ENCODE peak calls at places on chromosomes 12 and 14, in six cellular contexts. C is CD8-positive, alpha-beta memory T cell; K is transverse colon; U is DND-41; E is HCT116; X is A549. Q is an unnamed sample.

GRCh38 chr14:99476864-99477263 is 3.8 kb downstream of the SETD3 start:
- DNase-seq in C (no peak), X (no peak), U (no peak), E (no peak), K (no peak), Q (no peak)

GRCh38 chr12:68497702-68498101 is 113.0 kb upstream of the RAP1B start:
- DNase-seq in X (no peak), U (no peak), C (no peak), E (peak; percentile 23), K (no peak), Q (no peak)

GRCh38 chr14:56143025-56143424 is 24.8 kb downstream of the PELI2 start:
- DNase-seq in E (no peak), C (no peak), X (no peak), U (no peak), K (no peak), Q (no peak)

GRCh38 chr14:93956514-93957332 is 19.6 kb downstream of the ASB2 start:
- DNase-seq in K (peak; percentile 50), E (no peak), X (no peak), C (no peak), U (no peak), Q (no peak)

GRCh38 chr12:101696477-101697196 is 803 bp upstream of the CHPT1 start:
- DNase-seq in K (peak; percentile 60), C (no peak), E (no peak), X (peak; percentile 6), U (no peak), Q (peak; percentile 53)

GRCh38 chr12:51373222-51373621 is 18.0 kb downstream of the GALNT6 start:
- DNase-seq in C (no peak), X (no peak), E (no peak), K (no peak), U (no peak), Q (no peak)

GRCh38 chr12:2640709-2641108 is 154.1 kb upstream of the FKBP4 start:
- DNase-seq in X (peak; percentile 72), U (no peak), E (peak; percentile 81), C (no peak), K (peak; percentile 11), Q (no peak)

GRCh38 chr12:10982244-10982643 is 4.5 kb downstream of the TAS2R50 start:
- DNase-seq in X (no peak), E (no peak), K (no peak), U (peak; percentile 67), C (peak; percentile 85), Q (no peak)

GRCh38 chr12:6697584-6698351 is 2.8 kb downstream of the PIANP start:
- DNase-seq in E (peak; percentile 45), C (no peak), U (peak; percentile 41), X (peak; percentile 82), K (peak; percentile 33), Q (no peak)

GRCh38 chr14:99118946-99119345 is 153.1 kb downstream of the BCL11B start:
- DNase-seq in E (no peak), U (no peak), C (no peak), X (no peak), K (no peak), Q (no peak)

GRCh38 chr12:132154941-132155770 is 10.9 kb downstream of the NOC4L start:
- DNase-seq in X (no peak), C (no peak), K (no peak), U (peak; percentile 37), E (no peak), Q (no peak)

GRCh38 chr12:97301576-97301975 is 161.0 kb upstream of the RMST start:
- DNase-seq in X (no peak), C (no peak), E (no peak), U (no peak), K (no peak), Q (no peak)

GRCh38 chr12:49533331-49533730 is 5.5 kb upstream of the KCNH3 start:
- DNase-seq in U (no peak), C (no peak), X (no peak), E (no peak), K (no peak), Q (peak; percentile 30)

GRCh38 chr12:28497889-28498411 is 307.7 kb downstream of the CCDC91 start:
- DNase-seq in C (no peak), K (no peak), E (peak; percentile 7), X (no peak), U (no peak), Q (no peak)

GRCh38 chr12:6086316-6086715 is 38.2 kb downstream of the VWF start:
- DNase-seq in U (no peak), X (no peak), K (no peak), C (no peak), E (no peak), Q (no peak)

GRCh38 chr12:54010053-54010971 is 1.5 kb downstream of the HOXC8 start:
- DNase-seq in E (no peak), X (no peak), U (no peak), C (no peak), K (no peak), Q (no peak)

GRCh38 chr12:54008260-54008552 is 579 bp upstream of the HOXC8 start:
- DNase-seq in C (no peak), E (no peak), U (no peak), X (no peak), K (no peak), Q (no peak)

GRCh38 chr12:54007538-54008259 is 1.1 kb upstream of the HOXC8 start:
- DNase-seq in U (no peak), K (no peak), E (no peak), C (no peak), X (no peak), Q (no peak)

GRCh38 chr12:54010972-54011664 is 2.3 kb downstream of the HOXC8 start:
- DNase-seq in U (no peak), E (no peak), K (no peak), C (no peak), X (no peak), Q (no peak)

DNA sequence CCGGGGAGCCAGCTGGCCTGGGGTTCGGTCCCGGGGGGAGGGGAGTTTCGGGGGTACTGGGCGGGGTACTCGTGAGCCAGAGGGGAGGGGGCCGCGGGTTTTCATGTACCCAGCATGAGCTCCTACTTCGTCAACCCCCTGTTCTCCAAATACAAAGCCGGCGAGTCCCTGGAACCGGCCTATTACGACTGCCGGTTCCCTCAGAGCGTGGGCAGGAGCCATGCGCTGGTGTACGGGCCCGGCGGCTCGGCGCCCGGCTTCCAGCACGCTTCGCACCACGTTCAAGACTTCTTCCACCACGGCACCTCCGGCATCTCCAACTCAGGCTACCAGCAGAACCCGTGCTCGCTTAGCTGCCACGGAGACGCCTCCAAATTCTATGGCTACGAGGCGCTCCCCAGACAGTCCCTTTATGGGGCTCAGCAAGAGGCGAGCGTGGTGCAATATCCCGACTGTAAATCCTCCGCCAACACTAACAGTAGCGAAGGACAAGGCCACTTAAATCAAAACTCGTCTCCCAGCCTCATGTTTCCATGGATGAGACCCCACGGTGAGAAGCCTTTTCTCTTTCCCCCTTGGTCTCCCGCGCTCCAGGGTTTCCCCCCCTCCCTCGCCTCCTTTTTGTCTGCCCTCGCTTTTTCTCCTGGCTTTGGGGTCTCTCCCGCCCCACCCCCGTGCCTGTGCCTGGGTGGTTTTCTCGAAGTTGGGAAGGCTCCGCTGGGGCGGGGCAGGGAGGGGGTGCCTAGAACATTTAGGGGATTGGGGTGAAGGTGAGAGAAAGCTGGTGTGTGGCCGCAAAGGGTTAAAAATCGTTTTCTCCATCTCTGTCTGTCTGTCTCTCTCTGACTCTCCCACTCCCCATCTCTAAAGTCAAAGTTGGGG is 627 bp downstream of the HOXC8 start:
- DNase-seq in X (no peak), K (no peak), E (no peak), C (no peak), U (no peak), Q (no peak)
- H3K27ac ChIP-seq in X (peak overlapping the region; percentile 76), K (no peak overlapping the region), E (no peak overlapping the region), C (no peak overlapping the region), U (no peak overlapping the region), Q (no peak overlapping the region)

GRCh38 chr14:81206115-81206514 is 14.6 kb downstream of the GTF2A1 start:
- DNase-seq in C (no peak), K (no peak), X (no peak), U (no peak), E (no peak), Q (no peak)

GRCh38 chr14:81209187-81209836 is 11.4 kb downstream of the GTF2A1 start:
- DNase-seq in U (no peak), C (no peak), K (no peak), X (no peak), E (no peak), Q (no peak)

GRCh38 chr14:81208489-81208888 is 12.3 kb downstream of the GTF2A1 start:
- DNase-seq in K (no peak), U (peak; percentile 34), C (no peak), E (no peak), X (no peak), Q (peak; percentile 81)

DNA sequence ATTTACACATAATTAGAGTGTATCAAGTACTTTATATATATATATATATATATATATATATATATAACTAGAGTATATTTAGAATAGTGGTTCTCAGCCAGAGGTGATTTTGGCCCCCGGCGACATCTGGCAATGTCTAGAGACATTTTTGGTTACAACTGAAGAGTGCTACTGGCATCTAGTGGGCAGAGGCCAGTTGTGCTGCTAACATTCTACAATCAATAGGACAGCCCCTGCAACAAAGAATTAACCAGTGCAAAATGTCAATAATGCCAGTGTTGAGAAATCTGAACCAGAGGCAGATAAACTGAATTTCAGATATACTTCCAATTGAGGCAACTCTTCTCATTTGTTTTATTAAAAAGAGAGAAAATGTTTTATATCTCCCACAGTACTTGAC is 8.9 kb downstream of the GTF2A1 start:
- DNase-seq in X (no peak), E (no peak), C (no peak), K (no peak), U (peak; percentile 30), Q (peak; percentile 56)
- H3K4me1 ChIP-seq in X (no peaks in the 10 kb centered on the region), E (no peaks in the 10 kb centered on the region), C (peaks cover 8% of the 10 kb centered on the region), K (no peaks in the 10 kb centered on the region), U (peaks cover 21% of the 10 kb centered on the region), Q (peaks cover 21% of the 10 kb centered on the region)

DNA sequence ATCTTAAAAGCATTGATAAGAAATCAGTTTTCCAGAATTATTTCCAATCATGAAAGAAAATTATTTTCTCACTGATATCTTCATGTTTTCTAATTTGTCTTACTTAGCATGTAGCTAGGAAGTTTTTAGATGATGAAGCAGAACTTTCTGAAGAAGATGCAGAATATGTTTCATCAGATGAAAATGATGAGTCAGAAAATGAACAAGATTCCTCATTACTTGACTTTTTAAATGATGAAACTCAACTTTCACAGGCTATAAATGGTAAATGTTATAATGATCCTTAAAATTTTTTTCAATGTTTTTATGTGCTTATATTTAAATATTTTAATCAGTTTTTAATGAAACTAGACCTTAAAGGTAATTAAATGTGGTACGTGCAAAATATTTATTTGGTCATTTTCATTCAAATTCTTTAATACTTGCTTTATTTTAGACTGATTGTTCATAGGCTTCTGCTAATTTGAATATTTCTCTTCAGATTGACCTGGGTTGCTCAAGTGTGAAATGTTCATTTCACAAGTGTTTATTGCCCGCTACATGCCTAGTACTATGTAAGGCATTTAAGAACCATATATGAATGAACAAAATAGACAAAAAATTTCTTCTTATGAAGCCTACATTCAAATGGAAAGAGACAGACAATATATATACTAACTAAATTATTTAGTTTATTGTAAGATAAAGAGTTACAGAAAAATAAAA is 49.5 kb downstream of the FANCM start:
- DNase-seq in X (no peak), K (no peak), U (no peak), E (no peak), C (no peak), Q (no peak)
- H3K27ac ChIP-seq in X (no peak overlapping the region), K (no peak overlapping the region), U (no peak overlapping the region), E (no peak overlapping the region), C (no peak overlapping the region), Q (no peak overlapping the region)

DNA sequence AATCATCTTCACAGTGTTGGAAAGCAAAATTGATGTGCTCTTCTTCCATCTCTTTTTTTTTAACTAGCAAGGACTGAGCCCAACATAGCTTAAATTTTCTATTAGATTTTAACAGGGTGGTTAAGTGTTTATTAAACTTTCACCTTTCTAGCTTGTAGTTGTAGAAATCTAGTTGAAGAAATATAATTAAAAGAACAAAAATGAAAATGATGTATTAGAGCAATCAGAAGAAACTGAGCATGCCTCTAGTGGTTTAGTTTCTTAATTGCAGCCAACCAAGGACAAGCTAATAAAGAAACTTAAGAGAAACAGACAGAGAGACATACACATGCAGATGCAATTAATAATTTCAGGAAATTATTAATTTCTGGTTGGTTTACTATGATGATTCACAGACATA is 673.0 kb upstream of the LMO3 start:
- DNase-seq in U (no peak), X (peak; percentile 4), C (no peak), K (no peak), E (no peak), Q (no peak)
- H3K4me1 ChIP-seq in U (no peaks in the 10 kb centered on the region), X (peaks cover 5% of the 10 kb centered on the region), C (no peaks in the 10 kb centered on the region), K (no peaks in the 10 kb centered on the region), E (no peaks in the 10 kb centered on the region), Q (no peaks in the 10 kb centered on the region)